ENCODE peak calls at places on chromosomes 6 and 20, in four cellular contexts. One of them, this sample, is unnamed.

GRCh38 chr6:33744001-33744848 is 2.5 kb downstream of the IP6K3 start:
- DNase-seq in activated B cell treated with CpG ODN at 0.5 μM for 24 hours: peak; percentile 57
- DNase-seq in amygdala: peak; percentile 32
- DNase-seq in stomach: peak; percentile 75
- DNase-seq in this sample: peak; percentile 61

GRCh38 chr6:7535498-7535897 is 6.0 kb upstream of the DSP start:
- DNase-seq in activated B cell treated with CpG ODN at 0.5 μM for 24 hours: no peak
- DNase-seq in amygdala: no peak
- DNase-seq in stomach: no peak
- DNase-seq in this sample: no peak

GRCh38 chr6:152576525-152576924 is 60.6 kb downstream of the SYNE1 start:
- DNase-seq in activated B cell treated with CpG ODN at 0.5 μM for 24 hours: no peak
- DNase-seq in amygdala: no peak
- DNase-seq in stomach: no peak
- DNase-seq in this sample: no peak

GRCh38 chr20:50870572-50871161 is 60.6 kb downstream of the ADNP start:
- DNase-seq in activated B cell treated with CpG ODN at 0.5 μM for 24 hours: no peak
- DNase-seq in amygdala: no peak
- DNase-seq in stomach: no peak
- DNase-seq in this sample: no peak

GRCh38 chr6:13445005-13445743 is 42.2 kb downstream of the GFOD1 start:
- DNase-seq in activated B cell treated with CpG ODN at 0.5 μM for 24 hours: no peak
- DNase-seq in amygdala: peak; percentile 9
- DNase-seq in stomach: peak; percentile 68
- DNase-seq in this sample: peak; percentile 59

GRCh38 chr6:40349092-40349491 is 238.1 kb downstream of the LRFN2 start:
- DNase-seq in activated B cell treated with CpG ODN at 0.5 μM for 24 hours: no peak
- DNase-seq in amygdala: no peak
- DNase-seq in stomach: no peak
- DNase-seq in this sample: peak; percentile 10

GRCh38 chr6:111922454-111923297 is 49.4 kb upstream of the FYN start:
- DNase-seq in activated B cell treated with CpG ODN at 0.5 μM for 24 hours: no peak
- DNase-seq in amygdala: no peak
- DNase-seq in stomach: no peak
- DNase-seq in this sample: no peak

GRCh38 chr6:138550346-138550767 is 51.1 kb upstream of the NHSL1 start:
- DNase-seq in activated B cell treated with CpG ODN at 0.5 μM for 24 hours: no peak
- DNase-seq in amygdala: no peak
- DNase-seq in stomach: no peak
- DNase-seq in this sample: peak; percentile 51

GRCh38 chr20:42027746-42028268 is 409.6 kb upstream of the CHD6 start:
- DNase-seq in activated B cell treated with CpG ODN at 0.5 μM for 24 hours: no peak
- DNase-seq in amygdala: no peak
- DNase-seq in stomach: no peak
- DNase-seq in this sample: no peak

GRCh38 chr6:9116026-9116425 is 680.7 kb upstream of the SLC35B3 start:
- DNase-seq in activated B cell treated with CpG ODN at 0.5 μM for 24 hours: no peak
- DNase-seq in amygdala: no peak
- DNase-seq in stomach: no peak
- DNase-seq in this sample: no peak

GRCh38 chr20:44370639-44371218 is 15.2 kb downstream of the HNF4A start:
- DNase-seq in activated B cell treated with CpG ODN at 0.5 μM for 24 hours: no peak
- DNase-seq in amygdala: no peak
- DNase-seq in stomach: peak; percentile 69
- DNase-seq in this sample: no peak

GRCh38 chr6:73514746-73515110 is 6.1 kb downstream of the EEF1A1 start:
- DNase-seq in activated B cell treated with CpG ODN at 0.5 μM for 24 hours: no peak
- DNase-seq in amygdala: no peak
- DNase-seq in stomach: no peak
- DNase-seq in this sample: no peak

GRCh38 chr6:119313937-119314893 is 35.3 kb downstream of the MAN1A1 start:
- DNase-seq in activated B cell treated with CpG ODN at 0.5 μM for 24 hours: peak; percentile 23
- DNase-seq in amygdala: no peak
- DNase-seq in stomach: no peak
- DNase-seq in this sample: no peak

GRCh38 chr20:43983359-43983758 is 68.7 kb downstream of the TOX2 start:
- DNase-seq in activated B cell treated with CpG ODN at 0.5 μM for 24 hours: no peak
- DNase-seq in amygdala: no peak
- DNase-seq in stomach: no peak
- DNase-seq in this sample: no peak

This sample was measured in NCI-H226.